ENCODE peak calls at places on chromosomes 12 and 14, in eight cellular contexts. K is NCI-H345; V is CD4-positive, CD25-positive, alpha-beta regulatory T cell; N is SHP77; X is GM13976; W is gastrocnemius medialis; H is mucosa of gallbladder; E is mesothelial cell of epicardium. B is an unnamed sample.

GRCh38 chr12:132114667-132115066 is 29.5 kb downstream of the DDX51 start:
- DNase-seq in V (no peak), N (no peak), E (no peak), X (no peak), K (no peak), H (no peak), W (no peak), B (no peak)

GRCh38 chr14:20652996-20653975 is 11.8 kb upstream of the OR6S1 start:
- DNase-seq in E (no peak), N (no peak), K (no peak), V (peak; percentile 53), W (no peak), X (peak; percentile 59), H (no peak), B (no peak)

GRCh38 chr12:53791735-53792326 is 40.1 kb upstream of the CISTR start:
- DNase-seq in H (no peak), N (no peak), E (no peak), K (no peak), X (no peak), V (peak; percentile 31), W (no peak), B (no peak)

GRCh38 chr12:29086325-29087271 is 62.5 kb upstream of the FAR2 start:
- DNase-seq in X (no peak), V (no peak), N (no peak), K (no peak), H (no peak), E (no peak), W (no peak), B (no peak)

GRCh38 chr14:90061849-90062794 is at the start of gene KCNK13:
- DNase-seq in H (no peak), K (peak; percentile 89), N (no peak), E (peak; percentile 48), X (peak; percentile 59), W (no peak), V (no peak), B (no peak)

GRCh38 chr14:39426605-39427004 is 5.6 kb downstream of the FBXO33 start:
- DNase-seq in V (peak; percentile 49), K (peak; percentile 20), X (no peak), E (no peak), W (no peak), H (no peak), N (peak; percentile 50), B (no peak)

GRCh38 chr12:101480849-101481248 is 5.7 kb downstream of the SPIC start:
- DNase-seq in K (no peak), V (no peak), H (no peak), N (no peak), E (no peak), X (no peak), W (no peak), B (no peak)

GRCh38 chr14:99360774-99361595 is 89.0 kb upstream of the BCL11B start:
- DNase-seq in V (no peak), N (no peak), H (no peak), W (no peak), K (no peak), X (no peak), E (no peak), B (no peak)

GRCh38 chr12:14244876-14245669 is 120.4 kb upstream of the ATF7IP start:
- DNase-seq in W (no peak), V (no peak), E (no peak), H (no peak), X (no peak), K (no peak), N (no peak), B (no peak)

GRCh38 chr12:9214536-9214935 is 6.3 kb upstream of the PZP start:
- DNase-seq in X (no peak), N (no peak), H (no peak), V (no peak), W (no peak), K (no peak), E (no peak), B (no peak)

GRCh38 chr14:29028973-29029582 is 262.5 kb downstream of the FOXG1 start:
- DNase-seq in H (peak; percentile 72), E (no peak), X (no peak), N (no peak), W (no peak), K (no peak), V (no peak), B (no peak)

GRCh38 chr12:39464976-39465375 is 22.1 kb upstream of the KIF21A start:
- DNase-seq in W (no peak), V (no peak), X (no peak), K (no peak), N (no peak), E (no peak), H (no peak), B (no peak)

GRCh38 chr14:94042433-94043091 is 16.4 kb downstream of the OTUB2 start:
- DNase-seq in W (no peak), V (no peak), E (no peak), K (no peak), N (no peak), H (no peak), X (no peak), B (no peak)

GRCh38 chr14:86055512-86055911 is 525.6 kb downstream of the FLRT2 start:
- DNase-seq in W (no peak), H (no peak), X (no peak), N (peak; percentile 5), E (no peak), K (peak; percentile 26), V (peak; percentile 11), B (no peak)

GRCh38 chr14:38605193-38606114 is 349.6 kb upstream of the CLEC14A start:
- DNase-seq in K (no peak), E (no peak), H (no peak), N (no peak), X (no peak), V (no peak), W (no peak), B (no peak)

GRCh38 chr12:54413284-54414190 is 5.5 kb downstream of the ITGA5 start:
- DNase-seq in K (no peak), W (peak; percentile 48), N (no peak), E (no peak), X (peak; percentile 60), V (peak; percentile 89), H (no peak), B (no peak)

GRCh38 chr14:73472182-73473114 is 14.1 kb upstream of the NUMB start:
- DNase-seq in K (peak; percentile 74), V (peak; percentile 75), E (no peak), W (no peak), X (peak; percentile 65), H (no peak), N (peak; percentile 67), B (no peak)

B was measured in NCI-H1048.